ENCODE peak calls at places on chromosome 4, in four cellular contexts. V is HCT116, E is IMR-90, O is ovary. M is an unnamed sample.

GRCh38 chr4:7015383-7016035 is 27.7 kb upstream of the TADA2B start:
- DNase-seq in O (no peak), V (no peak), E (no peak), M (no peak)

GRCh38 chr4:2722033-2722432 is 34.1 kb downstream of the TNIP2 start:
- DNase-seq in E (no peak), O (peak; percentile 15), V (no peak), M (no peak)

GRCh38 chr4:16582036-16582435 is 316.4 kb downstream of the LDB2 start:
- DNase-seq in E (no peak), O (no peak), V (no peak), M (no peak)

GRCh38 chr4:19739101-19739651 is 512.5 kb upstream of the SLIT2 start:
- DNase-seq in V (peak; percentile 78), O (no peak), E (peak; percentile 95), M (peak; percentile 46)

GRCh38 chr4:101367201-101367600 is 19.9 kb upstream of the PPP3CA start:
- DNase-seq in O (no peak), E (peak; percentile 93), V (no peak), M (no peak)

GRCh38 chr4:4762909-4763814 is 96.3 kb upstream of the MSX1 start:
- DNase-seq in E (peak; percentile 59), V (peak; percentile 98), O (peak; percentile 42), M (no peak)

GRCh38 chr4:182067828-182068227 is 175.4 kb upstream of the TENM3 start:
- DNase-seq in V (no peak), E (no peak), O (no peak), M (no peak)

GRCh38 chr4:108411836-108412235 is 208.5 kb upstream of the RPL34 start:
- DNase-seq in E (no peak), V (no peak), O (no peak), M (no peak)

GRCh38 chr4:24404281-24404680 is 180.1 kb downstream of the DHX15 start:
- DNase-seq in V (no peak), O (no peak), E (peak; percentile 44), M (no peak)

GRCh38 chr4:30721353-30722091 is 1.4 kb downstream of the PCDH7 start:
- DNase-seq in E (peak; percentile 44), V (no peak), O (peak; percentile 47), M (peak; percentile 58)

GRCh38 chr4:59553063-59553738 is 1646.9 kb upstream of the ADGRL3 start:
- DNase-seq in E (no peak), V (no peak), O (no peak), M (no peak)

GRCh38 chr4:115824630-115825029 is 711.2 kb upstream of the NDST4 start:
- DNase-seq in O (no peak), E (no peak), V (no peak), M (no peak)

GRCh38 chr4:26022346-26022891 is 108.4 kb downstream of the SMIM20 start:
- DNase-seq in V (no peak), O (no peak), E (peak; percentile 80), M (peak; percentile 65)

GRCh38 chr4:115154826-115155225 is 41.4 kb upstream of the NDST4 start:
- DNase-seq in V (no peak), E (no peak), O (no peak), M (no peak)

GRCh38 chr4:100372432-100372831 is 145.4 kb downstream of the EMCN start:
- DNase-seq in V (no peak), E (no peak), O (no peak), M (no peak)

GRCh38 chr4:17636696-17637351 is 22.4 kb downstream of the MED28 start:
- DNase-seq in E (peak; percentile 69), O (peak; percentile 84), V (peak; percentile 36), M (peak; percentile 73)

GRCh38 chr4:7054106-7054880 is 11.1 kb downstream of the TADA2B start:
- DNase-seq in V (no peak), O (peak; percentile 33), E (no peak), M (no peak)

GRCh38 chr4:104487105-104487504 is 7.6 kb downstream of the CXXC4 start:
- DNase-seq in E (no peak), O (no peak), V (no peak), M (peak; percentile 27)

GRCh38 chr4:21226637-21227538 is 526.6 kb downstream of the PACRGL start:
- DNase-seq in E (no peak), O (no peak), V (no peak), M (peak; percentile 28)

GRCh38 chr4:10816571-10816970 is 132.0 kb upstream of the CLNK start:
- DNase-seq in V (no peak), E (no peak), O (no peak), M (no peak)

GRCh38 chr4:115664285-115664684 is 550.9 kb upstream of the NDST4 start:
- DNase-seq in E (no peak), O (no peak), V (no peak), M (no peak)

GRCh38 chr4:153224474-153224873 is 20.2 kb downstream of the TRIM2 start:
- DNase-seq in O (no peak), V (no peak), E (no peak), M (no peak)
- TF ChIP-seq POLR2A in O (no peak), V (no peak), E (no peak), M (no peak)

DNA sequence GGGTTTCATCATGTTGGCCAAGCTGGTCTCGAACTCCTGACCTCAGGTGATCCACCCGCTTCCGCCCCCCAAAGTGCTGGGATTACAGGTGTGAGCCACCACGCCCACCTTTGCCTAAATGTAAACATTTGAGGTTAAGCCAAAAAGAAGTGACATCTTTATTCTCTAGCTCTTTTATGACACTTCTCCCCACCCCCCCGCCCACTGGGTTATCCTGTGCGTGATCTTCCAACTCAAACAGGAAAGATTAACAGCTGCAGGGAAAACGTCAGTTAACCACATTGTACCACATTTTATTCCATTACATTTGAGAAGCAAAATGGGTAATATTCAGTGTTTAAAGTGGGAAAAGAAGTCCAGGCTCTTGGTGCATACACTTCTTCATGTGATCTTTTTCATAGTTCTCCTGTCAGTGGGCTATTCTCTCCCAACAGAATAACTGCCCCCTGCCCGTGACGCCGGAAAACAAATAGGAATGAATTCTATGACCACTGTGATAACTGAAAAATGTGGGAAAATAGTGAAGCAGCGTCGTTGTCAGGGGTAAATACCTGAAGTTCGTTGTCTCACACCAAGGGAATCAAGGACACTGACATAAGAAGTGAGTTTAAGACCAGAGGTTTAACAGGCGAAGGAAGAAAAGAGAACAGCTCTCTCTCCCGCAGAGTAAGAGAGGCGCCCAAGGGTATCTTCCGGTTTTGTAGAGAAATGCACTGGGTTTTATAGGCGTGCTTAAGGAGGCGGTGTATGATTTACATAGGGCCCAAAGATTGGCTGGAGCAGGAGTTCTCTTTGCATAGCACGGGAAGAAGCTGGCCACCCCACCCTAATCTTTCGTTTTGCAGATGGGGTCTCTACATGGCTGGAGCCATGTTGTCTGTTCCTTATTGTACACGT is 9.7 kb upstream of the SRD5A3 start:
- DNase-seq in O (no peak), E (no peak), V (no peak), M (no peak)
- H3K27ac ChIP-seq in O (no peak overlapping the region), E (no peak overlapping the region), V (no peak overlapping the region), M (no peak overlapping the region)

DNA sequence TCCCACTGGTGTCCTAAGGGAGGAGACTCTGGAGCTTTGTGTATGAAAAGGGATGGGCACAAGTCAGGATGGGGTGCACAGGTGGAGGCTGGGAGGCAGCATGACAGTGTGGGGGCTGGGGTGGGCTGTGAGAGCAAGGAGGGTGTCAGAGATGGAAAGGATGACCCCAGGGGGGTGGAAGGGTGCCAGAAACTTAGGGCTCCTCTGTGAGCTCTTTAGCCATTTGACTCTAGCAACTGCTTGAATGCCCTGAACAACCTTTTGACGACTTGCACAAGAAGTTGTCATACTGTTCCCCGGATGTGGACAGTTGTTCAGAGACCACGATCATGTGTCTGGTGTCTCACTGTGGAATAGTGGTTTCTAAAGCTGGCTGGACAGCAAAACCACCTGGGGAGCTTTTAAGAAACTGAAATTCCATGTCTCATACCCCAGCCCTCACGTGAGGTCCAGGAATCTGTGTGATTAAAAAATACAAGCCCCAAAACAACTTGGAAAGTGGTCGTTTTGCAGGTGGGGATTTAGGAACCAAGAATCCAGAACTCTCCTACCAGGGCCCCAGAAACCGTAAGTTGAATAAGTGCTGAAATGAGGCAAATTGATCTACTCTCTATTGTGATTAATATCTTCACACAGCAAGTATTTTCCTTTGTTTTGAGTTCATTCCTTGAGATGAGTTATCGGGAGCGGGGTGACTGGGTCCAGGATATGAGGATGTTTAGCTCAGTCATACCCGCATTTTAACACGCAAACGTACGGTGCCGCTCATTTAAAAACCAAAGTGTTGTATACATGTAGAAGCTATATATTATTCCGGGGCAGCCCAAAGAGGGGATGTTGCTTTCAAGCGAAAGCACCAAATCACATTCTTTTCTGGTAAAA is 3.4 kb downstream of the RHOH start:
- DNase-seq in E (peak; percentile 23), O (no peak), V (no peak), M (no peak)
- TF ChIP-seq POLR2A in E (no peak), O (no peak), V (no peak), M (no peak)

DNA sequence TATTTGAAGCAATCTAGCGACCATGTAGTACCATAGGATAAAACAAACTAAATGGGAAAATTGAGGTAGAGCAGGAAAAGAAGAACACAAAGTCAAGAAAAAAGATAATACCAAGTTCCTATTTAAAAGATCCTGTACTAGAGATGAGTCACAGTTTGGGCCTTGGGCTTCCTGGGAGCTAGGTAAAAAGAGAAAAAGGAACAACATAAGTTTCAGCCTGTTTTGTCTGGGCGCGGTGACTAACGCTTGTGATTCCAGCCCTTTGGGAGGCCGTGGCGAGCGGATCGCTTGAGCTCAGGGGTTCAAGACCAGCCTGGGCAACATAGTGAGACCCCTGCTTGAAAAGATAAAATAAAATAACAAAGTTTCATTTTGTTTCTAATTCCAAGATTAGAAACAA is 14.0 kb upstream of the TMEM156 start:
- DNase-seq in E (peak; percentile 54), V (no peak), O (no peak), M (no peak)
- H3K27ac ChIP-seq in E (peak overlapping the region; percentile 81), V (no peak overlapping the region), O (no peak overlapping the region), M (peak overlapping the region; percentile 77)

DNA sequence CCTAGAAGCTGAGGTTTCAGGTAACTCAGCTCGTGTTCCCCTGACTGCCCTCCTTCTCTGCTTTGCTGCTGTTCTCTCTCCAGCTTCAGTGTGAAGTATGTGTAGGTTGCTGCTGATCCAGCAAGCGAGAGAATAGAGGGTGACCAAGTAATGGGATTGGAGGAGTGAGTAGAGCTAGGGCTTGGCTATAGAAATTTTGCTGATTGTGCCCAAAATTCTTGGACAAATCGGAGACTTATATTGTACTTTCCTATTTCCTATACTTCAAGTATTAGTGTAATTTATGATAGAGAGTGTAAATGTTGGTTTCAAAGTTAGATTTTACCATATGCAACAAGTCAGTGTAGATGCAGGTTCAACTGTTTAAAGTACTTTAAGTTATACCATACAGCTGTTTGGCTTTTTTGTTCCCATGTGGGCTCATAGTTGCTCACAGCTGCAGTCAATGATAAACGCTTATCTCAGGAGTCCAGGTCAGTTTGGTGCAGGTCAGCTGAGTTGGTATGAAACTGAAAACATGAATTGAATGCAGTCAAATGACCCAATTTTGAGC is 48.0 kb downstream of the RAPGEF2 start:
- DNase-seq in E (no peak), V (no peak), O (no peak), M (no peak)
- TF ChIP-seq POLR2A in E (no peak), V (no peak), O (no peak), M (no peak)

M was measured in thyroid gland.